ENCODE peak calls at places on chromosomes 11 and 22, in four cellular contexts. One of them, this sample, is unnamed.

GRCh38 chr11:70810131-70810530 is 411.8 kb downstream of the CTTN start:
- DNase-seq in GM10248: no peak
- DNase-seq in brain microvascular endothelial cell: no peak
- DNase-seq in AG09319: no peak
- DNase-seq in this sample: no peak

GRCh38 chr11:12556155-12556554 is 118.1 kb upstream of the TEAD1 start:
- DNase-seq in GM10248: no peak
- DNase-seq in brain microvascular endothelial cell: no peak
- DNase-seq in AG09319: no peak
- DNase-seq in this sample: no peak

GRCh38 chr11:117887431-117888139 is 11.1 kb upstream of the FXYD6 start:
- DNase-seq in GM10248: no peak
- DNase-seq in brain microvascular endothelial cell: no peak
- DNase-seq in AG09319: no peak
- DNase-seq in this sample: no peak

GRCh38 chr11:129593098-129593497 is 217.4 kb downstream of the BARX2 start:
- DNase-seq in GM10248: no peak
- DNase-seq in brain microvascular endothelial cell: no peak
- DNase-seq in AG09319: no peak
- DNase-seq in this sample: no peak

GRCh38 chr22:17820879-17821439 is 46.7 kb upstream of the BID start:
- DNase-seq in GM10248: no peak
- DNase-seq in brain microvascular endothelial cell: no peak
- DNase-seq in AG09319: no peak
- DNase-seq in this sample: no peak

GRCh38 chr11:128804481-128804880 is 62.6 kb downstream of the KCNJ1 start:
- DNase-seq in GM10248: no peak
- DNase-seq in brain microvascular endothelial cell: peak
- DNase-seq in AG09319: no peak
- DNase-seq in this sample: no peak

GRCh38 chr11:11445441-11446185 is 92.6 kb upstream of the CSNK2A3 start:
- DNase-seq in GM10248: no peak
- DNase-seq in brain microvascular endothelial cell: no peak
- DNase-seq in AG09319: no peak
- DNase-seq in this sample: no peak

GRCh38 chr11:2209370-2209801 is 37.8 kb upstream of the TH start:
- DNase-seq in GM10248: no peak
- DNase-seq in brain microvascular endothelial cell: no peak
- DNase-seq in AG09319: no peak
- DNase-seq in this sample: peak

GRCh38 chr11:33055361-33055760 is 16.0 kb downstream of the TCP11L1 start:
- DNase-seq in GM10248: no peak
- DNase-seq in brain microvascular endothelial cell: no peak
- DNase-seq in AG09319: no peak
- DNase-seq in this sample: no peak

GRCh38 chr11:75325713-75326438 is 25.6 kb downstream of the ARRB1 start:
- DNase-seq in GM10248: no peak
- DNase-seq in brain microvascular endothelial cell: peak
- DNase-seq in AG09319: no peak
- DNase-seq in this sample: peak

GRCh38 chr11:46477136-46477535 is 85.6 kb upstream of the CHRM4 start:
- DNase-seq in GM10248: no peak
- DNase-seq in brain microvascular endothelial cell: no peak
- DNase-seq in AG09319: no peak
- DNase-seq in this sample: no peak

GRCh38 chr22:32650553-32651345 is 150.8 kb upstream of the TIMP3 start:
- DNase-seq in GM10248: no peak
- DNase-seq in brain microvascular endothelial cell: peak
- DNase-seq in AG09319: no peak
- DNase-seq in this sample: no peak

GRCh38 chr11:94647926-94648325 is 80.8 kb downstream of the PIWIL4 start:
- DNase-seq in GM10248: no peak
- DNase-seq in brain microvascular endothelial cell: no peak
- DNase-seq in AG09319: no peak
- DNase-seq in this sample: no peak

GRCh38 chr22:40055143-40055926 is 60.6 kb downstream of the FAM83F start:
- DNase-seq in GM10248: peak
- DNase-seq in brain microvascular endothelial cell: no peak
- DNase-seq in AG09319: no peak
- DNase-seq in this sample: peak

GRCh38 chr22:47552541-47553205 is 790.2 kb downstream of the TBC1D22A start:
- DNase-seq in GM10248: no peak
- DNase-seq in brain microvascular endothelial cell: no peak
- DNase-seq in AG09319: no peak
- DNase-seq in this sample: no peak

GRCh38 chr11:44632466-44633123 is 67.1 kb downstream of the CD82 start:
- DNase-seq in GM10248: peak
- DNase-seq in brain microvascular endothelial cell: peak
- DNase-seq in AG09319: no peak
- DNase-seq in this sample: peak
- TF ChIP-seq CTCF in GM10248: peak
- TF ChIP-seq CTCF in brain microvascular endothelial cell: peak
- TF ChIP-seq CTCF in AG09319: peak
- TF ChIP-seq CTCF in this sample: peak

GRCh38 chr11:7690648-7691047 is 15.6 kb downstream of the OVCH2 start:
- DNase-seq in GM10248: no peak
- DNase-seq in brain microvascular endothelial cell: no peak
- DNase-seq in AG09319: no peak
- DNase-seq in this sample: no peak
- TF ChIP-seq CTCF in GM10248: no peak
- TF ChIP-seq CTCF in brain microvascular endothelial cell: no peak
- TF ChIP-seq CTCF in AG09319: no peak
- TF ChIP-seq CTCF in this sample: no peak

DNA sequence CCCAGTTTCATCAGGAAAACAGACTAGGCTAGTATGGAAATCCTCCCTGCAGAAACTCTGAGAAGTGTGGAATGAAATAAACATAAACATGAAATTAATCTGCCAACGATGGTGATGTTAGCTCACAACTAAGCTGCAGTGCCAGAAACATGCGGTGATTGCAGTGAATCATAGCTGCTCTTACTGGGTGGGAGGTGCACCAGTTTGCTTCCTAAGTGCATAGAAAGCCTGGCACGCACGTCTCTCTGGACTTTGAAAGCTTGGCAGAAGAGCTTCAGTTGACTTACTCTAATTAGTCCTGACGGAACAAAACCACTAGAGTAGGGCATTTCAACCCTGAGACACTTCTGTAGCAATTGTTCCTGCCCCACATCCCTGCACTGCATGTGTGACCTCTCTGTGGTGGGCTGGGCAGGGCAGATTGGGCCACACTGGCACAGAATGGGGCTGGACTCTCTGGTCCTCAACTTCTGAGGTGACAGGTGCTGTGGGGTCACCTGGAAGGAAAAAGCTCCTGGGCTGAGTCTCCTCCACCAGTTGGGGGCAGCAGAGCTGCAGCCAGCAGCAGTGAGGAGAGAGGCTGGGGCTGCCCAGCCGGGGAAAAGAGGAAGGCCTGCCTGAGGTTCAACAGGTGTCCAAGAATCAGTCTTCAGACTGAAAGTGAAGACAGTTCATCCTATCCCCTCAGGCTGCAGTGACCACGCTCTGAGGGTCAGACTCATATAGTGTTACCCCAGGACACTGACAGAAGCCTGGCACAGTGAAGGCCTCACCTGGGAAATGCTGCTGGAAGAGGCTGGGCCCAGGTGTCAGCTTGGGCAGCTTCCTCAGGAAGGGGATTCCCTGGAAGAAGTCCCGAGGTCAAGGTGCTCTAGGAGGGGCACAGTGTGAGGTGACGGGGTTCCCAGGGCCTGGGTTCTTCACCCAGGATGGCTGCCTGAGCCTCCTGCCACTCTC is 40.5 kb downstream of the GGTLC2 start:
- DNase-seq in GM10248: peak
- DNase-seq in brain microvascular endothelial cell: peak
- DNase-seq in AG09319: peak
- DNase-seq in this sample: peak
- TF ChIP-seq CTCF in GM10248: peak
- TF ChIP-seq CTCF in brain microvascular endothelial cell: peak
- TF ChIP-seq CTCF in AG09319: peak
- TF ChIP-seq CTCF in this sample: peak

GRCh38 chr11:133162228-133162627 is 370.1 kb downstream of the OPCML start:
- DNase-seq in GM10248: no peak
- DNase-seq in brain microvascular endothelial cell: no peak
- DNase-seq in AG09319: no peak
- DNase-seq in this sample: no peak

GRCh38 chr11:133153031-133153430 is 379.3 kb downstream of the OPCML start:
- DNase-seq in GM10248: no peak
- DNase-seq in brain microvascular endothelial cell: no peak
- DNase-seq in AG09319: no peak
- DNase-seq in this sample: no peak

GRCh38 chr11:133160754-133161153 is 371.5 kb downstream of the OPCML start:
- DNase-seq in GM10248: no peak
- DNase-seq in brain microvascular endothelial cell: no peak
- DNase-seq in AG09319: no peak
- DNase-seq in this sample: no peak

GRCh38 chr11:133157180-133157579 is 375.1 kb downstream of the OPCML start:
- DNase-seq in GM10248: no peak
- DNase-seq in brain microvascular endothelial cell: no peak
- DNase-seq in AG09319: no peak
- DNase-seq in this sample: no peak
- TF ChIP-seq CTCF in GM10248: no peak
- TF ChIP-seq CTCF in brain microvascular endothelial cell: no peak
- TF ChIP-seq CTCF in AG09319: no peak
- TF ChIP-seq CTCF in this sample: no peak

This sample was measured in activated CD8-positive, alpha-beta T cell treated with anti-CD3 and anti-CD28 coated beads for 36 hours.